ENCODE peak calls at places on chromosome 9, in five cellular contexts. One of them, this sample, is unnamed.

GRCh38 chr9:88065609-88066008 is 72.7 kb downstream of the SPATA31C2 start:
- DNase-seq in head of caudate nucleus: no peak
- DNase-seq in stimulated activated CD8-positive, alpha-beta memory T cell treated with anti-CD3 and anti-CD28 coated beads, Interleukin-7, amount 100 ng/mL, for 4 hours: no peak
- DNase-seq in endothelial cell: no peak
- DNase-seq in NCI-H2171 treated with DMSO at 0.1 percent for 48 hours: no peak
- DNase-seq in this sample: no peak

GRCh38 chr9:128702949-128703615 is 779 bp downstream of the PKN3 start:
- DNase-seq in stimulated activated CD8-positive, alpha-beta memory T cell treated with anti-CD3 and anti-CD28 coated beads, Interleukin-7, amount 100 ng/mL, for 4 hours: no peak
- DNase-seq in head of caudate nucleus: no peak
- DNase-seq in NCI-H2171 treated with DMSO at 0.1 percent for 48 hours: no peak
- DNase-seq in endothelial cell: no peak
- DNase-seq in this sample: peak

GRCh38 chr9:90795879-90796317 is 5.7 kb upstream of the SYK start:
- DNase-seq in NCI-H2171 treated with DMSO at 0.1 percent for 48 hours: no peak
- DNase-seq in stimulated activated CD8-positive, alpha-beta memory T cell treated with anti-CD3 and anti-CD28 coated beads, Interleukin-7, amount 100 ng/mL, for 4 hours: no peak
- DNase-seq in endothelial cell: no peak
- DNase-seq in head of caudate nucleus: no peak
- DNase-seq in this sample: no peak

GRCh38 chr9:137053944-137054931 is at the start of gene ENTPD2:
- DNase-seq in endothelial cell: no peak
- DNase-seq in head of caudate nucleus: no peak
- DNase-seq in stimulated activated CD8-positive, alpha-beta memory T cell treated with anti-CD3 and anti-CD28 coated beads, Interleukin-7, amount 100 ng/mL, for 4 hours: peak
- DNase-seq in NCI-H2171 treated with DMSO at 0.1 percent for 48 hours: peak
- DNase-seq in this sample: peak

GRCh38 chr9:112620353-112620752 is 97.6 kb downstream of the INIP start:
- DNase-seq in NCI-H2171 treated with DMSO at 0.1 percent for 48 hours: no peak
- DNase-seq in head of caudate nucleus: no peak
- DNase-seq in endothelial cell: no peak
- DNase-seq in stimulated activated CD8-positive, alpha-beta memory T cell treated with anti-CD3 and anti-CD28 coated beads, Interleukin-7, amount 100 ng/mL, for 4 hours: no peak
- DNase-seq in this sample: no peak

GRCh38 chr9:126661521-126662251 is 48.0 kb downstream of the LMX1B start:
- DNase-seq in head of caudate nucleus: no peak
- DNase-seq in NCI-H2171 treated with DMSO at 0.1 percent for 48 hours: peak
- DNase-seq in stimulated activated CD8-positive, alpha-beta memory T cell treated with anti-CD3 and anti-CD28 coated beads, Interleukin-7, amount 100 ng/mL, for 4 hours: no peak
- DNase-seq in endothelial cell: peak
- DNase-seq in this sample: peak

GRCh38 chr9:126151671-126152050 is 175.0 kb upstream of the MVB12B start:
- DNase-seq in stimulated activated CD8-positive, alpha-beta memory T cell treated with anti-CD3 and anti-CD28 coated beads, Interleukin-7, amount 100 ng/mL, for 4 hours: no peak
- DNase-seq in NCI-H2171 treated with DMSO at 0.1 percent for 48 hours: no peak
- DNase-seq in head of caudate nucleus: no peak
- DNase-seq in endothelial cell: no peak
- DNase-seq in this sample: no peak

GRCh38 chr9:127158995-127159801 is 36.8 kb upstream of the ANGPTL2 start:
- DNase-seq in NCI-H2171 treated with DMSO at 0.1 percent for 48 hours: peak
- DNase-seq in stimulated activated CD8-positive, alpha-beta memory T cell treated with anti-CD3 and anti-CD28 coated beads, Interleukin-7, amount 100 ng/mL, for 4 hours: no peak
- DNase-seq in endothelial cell: no peak
- DNase-seq in head of caudate nucleus: peak
- DNase-seq in this sample: no peak

GRCh38 chr9:5799314-5799713 is 33.6 kb downstream of the ERMP1 start:
- DNase-seq in stimulated activated CD8-positive, alpha-beta memory T cell treated with anti-CD3 and anti-CD28 coated beads, Interleukin-7, amount 100 ng/mL, for 4 hours: no peak
- DNase-seq in NCI-H2171 treated with DMSO at 0.1 percent for 48 hours: peak
- DNase-seq in endothelial cell: no peak
- DNase-seq in head of caudate nucleus: no peak
- DNase-seq in this sample: peak

GRCh38 chr9:106860731-106861584 is 2.0 kb upstream of the ZNF462 start:
- DNase-seq in head of caudate nucleus: no peak
- DNase-seq in stimulated activated CD8-positive, alpha-beta memory T cell treated with anti-CD3 and anti-CD28 coated beads, Interleukin-7, amount 100 ng/mL, for 4 hours: no peak
- DNase-seq in endothelial cell: peak
- DNase-seq in NCI-H2171 treated with DMSO at 0.1 percent for 48 hours: peak
- DNase-seq in this sample: no peak

GRCh38 chr9:129231022-129231739 is 53.1 kb upstream of the IER5L start:
- DNase-seq in endothelial cell: no peak
- DNase-seq in stimulated activated CD8-positive, alpha-beta memory T cell treated with anti-CD3 and anti-CD28 coated beads, Interleukin-7, amount 100 ng/mL, for 4 hours: no peak
- DNase-seq in NCI-H2171 treated with DMSO at 0.1 percent for 48 hours: no peak
- DNase-seq in head of caudate nucleus: no peak
- DNase-seq in this sample: no peak

GRCh38 chr9:13279284-13280162 is at the start of gene MPDZ:
- DNase-seq in head of caudate nucleus: peak
- DNase-seq in NCI-H2171 treated with DMSO at 0.1 percent for 48 hours: peak
- DNase-seq in endothelial cell: peak
- DNase-seq in stimulated activated CD8-positive, alpha-beta memory T cell treated with anti-CD3 and anti-CD28 coated beads, Interleukin-7, amount 100 ng/mL, for 4 hours: no peak
- DNase-seq in this sample: peak

GRCh38 chr9:97564291-97565175 is 63.1 kb downstream of the TMOD1 start:
- DNase-seq in endothelial cell: no peak
- DNase-seq in NCI-H2171 treated with DMSO at 0.1 percent for 48 hours: peak
- DNase-seq in head of caudate nucleus: no peak
- DNase-seq in stimulated activated CD8-positive, alpha-beta memory T cell treated with anti-CD3 and anti-CD28 coated beads, Interleukin-7, amount 100 ng/mL, for 4 hours: no peak
- DNase-seq in this sample: no peak